ENCODE peak calls at places on chromosome 14, in ten cellular contexts. B, A, P, D, S, U, T, V, I and Z are unnamed samples.

GRCh38 chr14:104731249-104731924 is 7.4 kb downstream of the ADSS1 start:
- DNase-seq in B (peak), U (no peak), I (no peak), P (no peak), T (peak), V (no peak), A (no peak), S (no peak), D (no peak), Z (no peak)

GRCh38 chr14:25095784-25096390 is 45.9 kb upstream of the STXBP6 start:
- DNase-seq in I (no peak), V (no peak), B (no peak), U (peak), D (no peak), P (no peak), S (no peak), A (no peak), T (no peak), Z (no peak)

GRCh38 chr14:92439551-92440344 is 73.8 kb upstream of the RIN3 start:
- DNase-seq in T (no peak), A (no peak), D (no peak), P (no peak), B (peak), I (no peak), V (no peak), S (no peak), U (no peak), Z (no peak)

GRCh38 chr14:60805881-60806569 is 71.5 kb downstream of the MNAT1 start:
- DNase-seq in T (no peak), B (no peak), I (no peak), D (no peak), S (no peak), A (no peak), P (no peak), U (no peak), V (no peak), Z (no peak)

GRCh38 chr14:96409701-96410100 is 17.8 kb downstream of the AK7 start:
- DNase-seq in U (no peak), B (no peak), V (no peak), T (no peak), S (no peak), I (no peak), P (no peak), A (peak), D (no peak), Z (no peak)

GRCh38 chr14:75854247-75854799 is 127.5 kb downstream of the TGFB3 start:
- DNase-seq in B (no peak), V (no peak), D (no peak), T (no peak), P (no peak), S (no peak), I (no peak), U (no peak), A (no peak), Z (no peak)

GRCh38 chr14:55073856-55074255 is 22.4 kb downstream of the MAPK1IP1L start:
- DNase-seq in V (no peak), T (no peak), U (no peak), S (no peak), P (no peak), D (no peak), I (no peak), B (no peak), A (no peak), Z (no peak)

GRCh38 chr14:76396714-76397187 is 20.8 kb downstream of the ESRRB start:
- DNase-seq in S (no peak), P (no peak), A (no peak), D (no peak), V (no peak), I (no peak), B (no peak), U (no peak), T (no peak), Z (no peak)

GRCh38 chr14:25862068-25862467 is 735.8 kb downstream of the NOVA1 start:
- DNase-seq in B (no peak), D (no peak), I (no peak), P (no peak), V (no peak), T (no peak), U (no peak), A (no peak), S (no peak), Z (no peak)

GRCh38 chr14:103828315-103828967 is 18.9 kb downstream of the PPP1R13B start:
- DNase-seq in A (peak), T (no peak), D (peak), P (peak), B (no peak), I (peak), U (peak), V (no peak), S (no peak), Z (no peak)

GRCh38 chr14:69982220-69982795 is 103.1 kb downstream of the SMOC1 start:
- DNase-seq in A (no peak), D (no peak), V (no peak), I (no peak), T (no peak), S (no peak), P (no peak), B (no peak), U (no peak), Z (no peak)

GRCh38 chr14:55077155-55077554 is 25.7 kb downstream of the MAPK1IP1L start:
- DNase-seq in S (no peak), I (no peak), A (peak), B (no peak), D (peak), U (peak), V (no peak), P (no peak), T (no peak), Z (no peak)

GRCh38 chr14:72318648-72319047 is 386.4 kb downstream of the RGS6 start:
- DNase-seq in V (no peak), B (no peak), I (no peak), S (no peak), D (no peak), T (no peak), U (no peak), A (no peak), P (no peak), Z (no peak)

GRCh38 chr14:102316048-102316745 is 3.3 kb upstream of the ZNF839 start:
- DNase-seq in D (peak), S (no peak), B (peak), P (no peak), T (no peak), U (peak), I (peak), A (peak), V (no peak), Z (no peak)

GRCh38 chr14:28577187-28577586 is 189.4 kb upstream of the FOXG1 start:
- DNase-seq in V (no peak), P (no peak), U (no peak), D (no peak), B (no peak), T (no peak), S (no peak), I (no peak), A (no peak), Z (no peak)

GRCh38 chr14:54769955-54770863 is 132.4 kb downstream of the GCH1 start:
- DNase-seq in B (peak), U (no peak), D (no peak), A (no peak), P (no peak), T (no peak), V (no peak), S (no peak), I (no peak), Z (no peak)

GRCh38 chr14:98138666-98139065 is 1133.3 kb downstream of the BCL11B start:
- DNase-seq in U (peak), V (no peak), T (peak), P (no peak), A (peak), D (peak), S (no peak), I (no peak), B (peak), Z (no peak)

GRCh38 chr14:51444381-51445000 is 204.4 kb downstream of the TMX1 start:
- DNase-seq in U (no peak), B (no peak), S (no peak), D (no peak), V (no peak), P (no peak), A (no peak), T (no peak), I (no peak), Z (no peak)

GRCh38 chr14:56975521-56975920 is 165.2 kb upstream of the OTX2 start:
- DNase-seq in V (no peak), S (no peak), D (no peak), T (no peak), A (no peak), U (no peak), P (no peak), B (no peak), I (no peak), Z (no peak)

DNA sequence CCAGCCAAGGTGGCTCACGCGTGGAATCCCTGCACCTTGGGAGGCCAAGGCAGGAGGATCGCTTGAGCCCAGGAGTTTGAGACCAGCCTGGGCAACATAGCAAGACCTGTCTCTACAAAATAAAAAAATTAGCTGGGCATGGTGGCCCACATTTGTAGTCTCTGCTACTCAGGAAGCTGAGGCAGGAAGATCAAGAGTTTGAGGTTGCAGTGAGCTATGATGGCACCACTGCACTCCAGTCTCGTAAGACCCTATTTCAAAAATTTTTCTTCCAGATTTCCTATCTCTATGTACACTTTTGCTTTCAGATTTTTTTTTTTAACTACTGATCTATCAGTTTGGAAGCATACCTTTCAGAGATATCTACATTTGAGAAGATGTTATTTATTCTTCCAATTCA is 15.3 kb downstream of the SNX6 start:
- DNase-seq in D (no peak), T (no peak), I (no peak), P (no peak), U (no peak), V (no peak), S (no peak), B (no peak), A (no peak), Z (no peak)
- TF ChIP-seq CTCF in D (no peak), T (no peak), I (no peak), P (no peak), U (no peak), V (no peak), S (no peak), B (no peak), A (no peak), Z (no peak)

GRCh38 chr14:100567009-100567876 is 20.0 kb downstream of the BEGAIN start:
- DNase-seq in S (no peak), T (no peak), P (no peak), U (no peak), D (no peak), A (peak), I (no peak), V (no peak), B (no peak), Z (no peak)

GRCh38 chr14:100565650-100566049 is 21.6 kb downstream of the BEGAIN start:
- DNase-seq in V (no peak), U (no peak), P (no peak), D (no peak), B (no peak), I (no peak), A (no peak), S (no peak), T (no peak), Z (no peak)

GRCh38 chr14:100566586-100566985 is 20.6 kb downstream of the BEGAIN start:
- DNase-seq in P (no peak), A (no peak), B (no peak), S (no peak), V (no peak), I (no peak), T (no peak), U (no peak), D (no peak), Z (no peak)

GRCh38 chr14:100564506-100564905 is 22.7 kb downstream of the BEGAIN start:
- DNase-seq in T (no peak), V (no peak), S (no peak), I (no peak), A (no peak), B (no peak), P (no peak), D (no peak), U (no peak), Z (no peak)

DNA sequence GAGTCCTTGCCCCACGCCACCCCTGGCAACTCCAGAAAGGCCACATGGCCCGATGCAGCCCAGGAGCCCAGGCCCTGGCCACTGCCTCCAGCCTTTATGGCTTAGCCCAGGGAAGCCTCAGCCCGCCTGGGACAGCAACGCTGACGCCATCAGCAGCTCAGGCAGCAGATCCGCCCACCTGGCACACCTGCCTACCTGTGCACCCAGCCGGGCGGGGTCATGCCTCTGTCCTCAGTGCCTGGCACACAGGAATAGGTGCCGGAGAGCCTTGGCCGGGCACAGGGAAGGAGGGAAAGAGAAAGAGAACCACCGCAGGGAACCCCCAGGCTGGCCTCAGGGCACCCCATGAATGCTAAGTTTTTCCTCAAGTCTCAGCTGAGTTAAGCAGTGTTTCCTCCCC is 21.1 kb downstream of the BEGAIN start:
- DNase-seq in I (peak), B (no peak), D (no peak), U (peak), V (no peak), P (no peak), A (peak), T (no peak), S (no peak), Z (no peak)
- TF ChIP-seq CTCF in I (no peak), B (no peak), D (no peak), U (no peak), V (no peak), P (no peak), A (no peak), T (no peak), S (no peak), Z (no peak)

GRCh38 chr14:67335781-67336180 is 23.8 kb downstream of the ATP6V1D start:
- DNase-seq in U (no peak), V (no peak), D (peak), I (no peak), A (no peak), B (peak), T (peak), S (no peak), P (no peak), Z (no peak)
- TF ChIP-seq CTCF in U (no peak), V (no peak), D (peak), I (no peak), A (no peak), B (peak), T (peak), S (no peak), P (peak), Z (peak)

GRCh38 chr14:90107789-90108188 is 46.0 kb downstream of the KCNK13 start:
- DNase-seq in S (no peak), P (no peak), B (no peak), V (no peak), I (no peak), A (peak), T (no peak), D (no peak), U (no peak), Z (no peak)
- TF ChIP-seq CTCF in S (no peak), P (no peak), B (no peak), V (no peak), I (no peak), A (no peak), T (no peak), D (no peak), U (no peak), Z (no peak)